ENCODE peak calls at places on chromosomes 4 and X, in ten cellular contexts. One of them, this sample, is unnamed.

GRCh38 chr4:179748837-179749236 is 2306.6 kb upstream of the AGA start:
- DNase-seq in CD8-positive, alpha-beta T cell: no peak
- DNase-seq in heart right ventricle: no peak
- DNase-seq in HTR-8/SVneo: no peak
- DNase-seq in cardiac muscle cell: no peak
- DNase-seq in psoas muscle: no peak
- DNase-seq in neural crest cell: no peak
- DNase-seq in trophoblast cell: no peak
- DNase-seq in aorta: no peak
- DNase-seq in astrocyte of the spinal cord: no peak
- DNase-seq in this sample: no peak

GRCh38 chr4:78581626-78582025 is 30.1 kb downstream of the ANXA3 start:
- DNase-seq in HTR-8/SVneo: no peak
- DNase-seq in psoas muscle: no peak
- DNase-seq in neural crest cell: no peak
- DNase-seq in cardiac muscle cell: no peak
- DNase-seq in trophoblast cell: no peak
- DNase-seq in astrocyte of the spinal cord: no peak
- DNase-seq in CD8-positive, alpha-beta T cell: no peak
- DNase-seq in heart right ventricle: peak; percentile 17
- DNase-seq in aorta: no peak
- DNase-seq in this sample: no peak

GRCh38 chr4:88985088-88985779 is 71.8 kb downstream of the FAM13A start:
- DNase-seq in neural crest cell: no peak
- DNase-seq in astrocyte of the spinal cord: peak; percentile 58
- DNase-seq in HTR-8/SVneo: no peak
- DNase-seq in CD8-positive, alpha-beta T cell: no peak
- DNase-seq in trophoblast cell: no peak
- DNase-seq in psoas muscle: no peak
- DNase-seq in heart right ventricle: no peak
- DNase-seq in aorta: no peak
- DNase-seq in cardiac muscle cell: peak; percentile 92
- DNase-seq in this sample: no peak

GRCh38 chrX:154372612-154373022 is 1.8 kb downstream of the FLNA start:
- DNase-seq in HTR-8/SVneo: no peak
- DNase-seq in trophoblast cell: no peak
- DNase-seq in heart right ventricle: no peak
- DNase-seq in cardiac muscle cell: no peak
- DNase-seq in astrocyte of the spinal cord: peak; percentile 37
- DNase-seq in CD8-positive, alpha-beta T cell: no peak
- DNase-seq in aorta: no peak
- DNase-seq in neural crest cell: no peak
- DNase-seq in psoas muscle: no peak
- DNase-seq in this sample: no peak

GRCh38 chr4:4762300-4762699 is 97.2 kb upstream of the MSX1 start:
- DNase-seq in psoas muscle: no peak
- DNase-seq in cardiac muscle cell: no peak
- DNase-seq in heart right ventricle: no peak
- DNase-seq in aorta: no peak
- DNase-seq in HTR-8/SVneo: no peak
- DNase-seq in neural crest cell: no peak
- DNase-seq in trophoblast cell: no peak
- DNase-seq in astrocyte of the spinal cord: no peak
- DNase-seq in CD8-positive, alpha-beta T cell: no peak
- DNase-seq in this sample: no peak

GRCh38 chr4:56874166-56874565 is 33.5 kb upstream of the REST start:
- DNase-seq in HTR-8/SVneo: no peak
- DNase-seq in neural crest cell: no peak
- DNase-seq in trophoblast cell: no peak
- DNase-seq in CD8-positive, alpha-beta T cell: no peak
- DNase-seq in aorta: no peak
- DNase-seq in cardiac muscle cell: no peak
- DNase-seq in astrocyte of the spinal cord: no peak
- DNase-seq in psoas muscle: no peak
- DNase-seq in heart right ventricle: no peak
- DNase-seq in this sample: no peak

GRCh38 chrX:110341189-110342035 is 17.2 kb upstream of the RTL9 start:
- DNase-seq in neural crest cell: no peak
- DNase-seq in heart right ventricle: no peak
- DNase-seq in astrocyte of the spinal cord: peak; percentile 72
- DNase-seq in psoas muscle: no peak
- DNase-seq in CD8-positive, alpha-beta T cell: no peak
- DNase-seq in cardiac muscle cell: peak; percentile 74
- DNase-seq in aorta: no peak
- DNase-seq in HTR-8/SVneo: no peak
- DNase-seq in trophoblast cell: no peak
- DNase-seq in this sample: no peak

GRCh38 chr4:15847746-15848145 is 69.6 kb downstream of the CD38 start:
- DNase-seq in cardiac muscle cell: no peak
- DNase-seq in psoas muscle: no peak
- DNase-seq in heart right ventricle: no peak
- DNase-seq in astrocyte of the spinal cord: no peak
- DNase-seq in neural crest cell: no peak
- DNase-seq in HTR-8/SVneo: no peak
- DNase-seq in aorta: no peak
- DNase-seq in trophoblast cell: no peak
- DNase-seq in CD8-positive, alpha-beta T cell: no peak
- DNase-seq in this sample: no peak

GRCh38 chrX:1434871-1435240 is 17.9 kb downstream of the ASMTL start:
- DNase-seq in CD8-positive, alpha-beta T cell: no peak
- DNase-seq in neural crest cell: no peak
- DNase-seq in trophoblast cell: no peak
- DNase-seq in astrocyte of the spinal cord: no peak
- DNase-seq in HTR-8/SVneo: no peak
- DNase-seq in aorta: peak; percentile 60
- DNase-seq in heart right ventricle: no peak
- DNase-seq in cardiac muscle cell: no peak
- DNase-seq in psoas muscle: no peak
- DNase-seq in this sample: peak; percentile 28

GRCh38 chr4:47289805-47290204 is 173.7 kb downstream of the COMMD8 start:
- DNase-seq in trophoblast cell: no peak
- DNase-seq in CD8-positive, alpha-beta T cell: no peak
- DNase-seq in aorta: no peak
- DNase-seq in astrocyte of the spinal cord: no peak
- DNase-seq in heart right ventricle: no peak
- DNase-seq in cardiac muscle cell: no peak
- DNase-seq in psoas muscle: no peak
- DNase-seq in neural crest cell: no peak
- DNase-seq in HTR-8/SVneo: no peak
- DNase-seq in this sample: no peak

GRCh38 chr4:53695540-53696463 is 104.5 kb upstream of the LNX1 start:
- DNase-seq in neural crest cell: no peak
- DNase-seq in trophoblast cell: peak; percentile 31
- DNase-seq in psoas muscle: no peak
- DNase-seq in aorta: no peak
- DNase-seq in HTR-8/SVneo: no peak
- DNase-seq in cardiac muscle cell: no peak
- DNase-seq in CD8-positive, alpha-beta T cell: no peak
- DNase-seq in astrocyte of the spinal cord: no peak
- DNase-seq in heart right ventricle: no peak
- DNase-seq in this sample: no peak

This sample was measured in left lung.